ENCODE peak calls at places on chromosome 15, in five cellular contexts. I is right lobe of liver, U is tibial nerve, Q is heart left ventricle, E is A549. D is an unnamed sample.

GRCh38 chr15:66947471-66947870 is 117.9 kb upstream of the SMAD3 start:
- DNase-seq in I (no peak), U (no peak), Q (no peak), E (no peak), D (no peak)

GRCh38 chr15:29945943-29946591 is 123.8 kb upstream of the TJP1 start:
- DNase-seq in U (no peak), E (no peak), Q (no peak), I (no peak), D (no peak)

GRCh38 chr15:80982205-80982604 is 7.4 kb downstream of the MESD start:
- DNase-seq in I (no peak), E (no peak), Q (no peak), U (no peak), D (no peak)

GRCh38 chr15:84741151-84741550 is 7.2 kb upstream of the ZNF592 start:
- DNase-seq in I (no peak), U (no peak), Q (no peak), E (no peak), D (no peak)

GRCh38 chr15:70829366-70830166 is 24.4 kb downstream of the LARP6 start:
- DNase-seq in U (no peak), E (no peak), I (no peak), Q (no peak), D (peak; percentile 3)

GRCh38 chr15:80210612-80211554 is 41.1 kb downstream of the CTXND1 start:
- DNase-seq in I (peak; percentile 85), U (no peak), Q (no peak), E (no peak), D (no peak)

GRCh38 chr15:86624261-86625036 is 544.8 kb downstream of the AGBL1 start:
- DNase-seq in U (no peak), I (no peak), E (peak; percentile 97), Q (peak; percentile 88), D (peak; percentile 49)

GRCh38 chr15:91855241-91855640 is 1.7 kb downstream of the SLCO3A1 start:
- DNase-seq in Q (no peak), I (no peak), E (no peak), U (no peak), D (no peak)

GRCh38 chr15:101456079-101456791 is 33.3 kb downstream of the PCSK6 start:
- DNase-seq in E (no peak), Q (no peak), U (no peak), I (no peak), D (peak; percentile 17)

GRCh38 chr15:48719668-48720067 is 74.2 kb upstream of the FBN1 start:
- DNase-seq in U (no peak), Q (no peak), I (no peak), E (no peak), D (no peak)

GRCh38 chr15:29401644-29402043 is 132.0 kb upstream of the NSMCE3 start:
- DNase-seq in Q (no peak), I (no peak), E (no peak), U (no peak), D (no peak)

GRCh38 chr15:75229191-75230015 is 27.7 kb downstream of the C15orf39 start:
- DNase-seq in U (no peak), Q (no peak), I (no peak), E (no peak), D (no peak)

GRCh38 chr15:42348083-42348482 is 11.2 kb upstream of the CAPN3 start:
- DNase-seq in U (no peak), I (no peak), E (no peak), Q (no peak), D (no peak)

GRCh38 chr15:45540531-45540930 is 18.0 kb upstream of the SLC30A4 start:
- DNase-seq in I (no peak), Q (no peak), E (no peak), U (no peak), D (no peak)

GRCh38 chr15:67433495-67434099 is 87.3 kb upstream of the C15orf61 start:
- DNase-seq in Q (peak; percentile 31), I (no peak), U (peak; percentile 19), E (peak; percentile 82), D (peak; percentile 63)

GRCh38 chr15:75073197-75073596 is 49.8 kb downstream of the PPCDC start:
- DNase-seq in U (no peak), E (no peak), I (no peak), Q (no peak), D (no peak)

GRCh38 chr15:31298707-31299172 is 27.9 kb upstream of the KLF13 start:
- DNase-seq in I (peak; percentile 58), Q (peak; percentile 23), E (no peak), U (peak; percentile 10), D (peak; percentile 12)

GRCh38 chr15:36953346-36953745 is 147.0 kb downstream of the MEIS2 start:
- DNase-seq in Q (no peak), U (no peak), I (no peak), E (no peak), D (no peak)

GRCh38 chr15:79970921-79971434 is at the start of gene BCL2A1:
- DNase-seq in U (no peak), E (peak; percentile 58), Q (no peak), I (no peak), D (peak; percentile 28)

GRCh38 chr15:69490356-69491050 is 37.9 kb downstream of the RPLP1 start:
- DNase-seq in I (no peak), U (peak; percentile 41), Q (no peak), E (no peak), D (no peak)

GRCh38 chr15:50109086-50109987 is 9.7 kb downstream of the ATP8B4 start:
- DNase-seq in E (no peak), U (no peak), Q (no peak), I (no peak), D (peak; percentile 29)

GRCh38 chr15:44593042-44593736 is 56.2 kb downstream of the EIF3J start:
- DNase-seq in E (no peak), I (no peak), Q (no peak), U (no peak), D (no peak)

GRCh38 chr15:80568298-80568697 is 126.8 kb upstream of the ABHD17C start:
- DNase-seq in U (no peak), I (no peak), E (no peak), Q (no peak), D (no peak)

GRCh38 chr15:69973102-69973714 is 124.5 kb downstream of the TLE3 start:
- DNase-seq in E (peak; percentile 48), I (no peak), U (no peak), Q (no peak), D (no peak)

GRCh38 chr15:75104804-75105557 is 81.6 kb downstream of the PPCDC start:
- DNase-seq in I (no peak), E (peak; percentile 62), Q (no peak), U (no peak), D (no peak)

GRCh38 chr15:59172289-59172901 is 34.2 kb upstream of the LDHAL6B start:
- DNase-seq in Q (no peak), E (no peak), I (no peak), U (no peak), D (no peak)

GRCh38 chr15:77395013-77395774 is 24.7 kb downstream of the PEAK1 start:
- DNase-seq in E (no peak), I (no peak), U (no peak), Q (no peak), D (no peak)

GRCh38 chr15:74648051-74648622 is 32.5 kb downstream of the CLK3 start:
- DNase-seq in I (no peak), Q (no peak), E (no peak), U (no peak), D (no peak)

GRCh38 chr15:92801774-92802464 is 98.2 kb upstream of the CHD2 start:
- DNase-seq in I (no peak), Q (peak; percentile 78), E (no peak), U (peak; percentile 57), D (no peak)

GRCh38 chr15:72737723-72738122 is 45.8 kb downstream of the ADPGK start:
- DNase-seq in U (no peak), Q (no peak), I (no peak), E (no peak), D (no peak)
- TF ChIP-seq CTCF in U (no peak), Q (no peak), I (no peak), E (no peak), D (no peak)

DNA sequence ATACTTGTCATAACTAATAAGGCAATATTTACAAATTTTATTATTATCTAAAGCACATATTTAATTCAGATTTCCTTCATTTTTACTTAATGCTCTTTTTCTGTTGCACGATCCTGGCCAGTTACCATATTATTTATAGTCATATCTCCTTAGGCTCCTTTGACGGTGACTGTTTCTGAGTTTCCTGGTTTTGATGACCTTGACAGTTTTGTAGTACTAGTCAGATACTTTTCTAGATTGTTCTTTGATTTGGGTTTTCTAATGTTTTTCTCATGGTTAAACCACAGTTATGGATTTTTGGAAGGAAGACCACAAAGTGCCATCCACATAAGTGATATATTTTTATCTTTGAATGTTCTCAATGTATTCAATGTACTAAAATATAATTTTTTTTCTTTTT is 171.0 kb upstream of the NANOGP8 start:
- DNase-seq in I (no peak), E (no peak), Q (no peak), U (no peak), D (no peak)
- H3K4me3 ChIP-seq in I (no peak overlapping the region), E (no peak overlapping the region), Q (no peak overlapping the region), U (no peak overlapping the region), D (no peak overlapping the region)

GRCh38 chr15:90855139-90855538 is 13.2 kb upstream of the FURIN start:
- DNase-seq in I (no peak), Q (no peak), E (no peak), U (no peak), D (no peak)

GRCh38 chr15:90851114-90851513 is 17.3 kb upstream of the FURIN start:
- DNase-seq in I (no peak), E (no peak), Q (no peak), U (no peak), D (no peak)

GRCh38 chr15:90857337-90857736 is 11.1 kb upstream of the FURIN start:
- DNase-seq in I (no peak), Q (no peak), U (no peak), E (no peak), D (no peak)

GRCh38 chr15:90851945-90852344 is 16.4 kb upstream of the FURIN start:
- DNase-seq in I (no peak), Q (no peak), E (no peak), U (no peak), D (no peak)
- TF ChIP-seq POLR2A in I (no peak), Q (no peak), E (no peak), U (no peak), D (no peak)

GRCh38 chr15:93974804-93975481 is 256.4 kb upstream of the MCTP2 start:
- DNase-seq in I (no peak), U (no peak), E (peak; percentile 2), Q (no peak), D (peak; percentile 50)
- TF ChIP-seq CTCF in I (no peak), U (no peak), E (no peak), Q (peak; percentile 36), D (peak; percentile 21)

GRCh38 chr15:98799991-98800390 is 151.7 kb downstream of the IGF1R start:
- DNase-seq in E (no peak), U (no peak), Q (no peak), I (no peak), D (no peak)

GRCh38 chr15:98796685-98797084 is 148.3 kb downstream of the IGF1R start:
- DNase-seq in Q (no peak), U (no peak), E (no peak), I (no peak), D (no peak)

GRCh38 chr15:98799461-98799971 is 151.2 kb downstream of the IGF1R start:
- DNase-seq in Q (no peak), I (no peak), U (no peak), E (peak; percentile 57), D (no peak)

GRCh38 chr15:98800437-98801233 is 152.3 kb downstream of the IGF1R start:
- DNase-seq in U (no peak), Q (peak; percentile 36), I (no peak), E (peak; percentile 67), D (peak; percentile 64)

GRCh38 chr15:98798375-98798893 is 150.1 kb downstream of the IGF1R start:
- DNase-seq in U (no peak), Q (no peak), E (no peak), I (no peak), D (no peak)
- H3K4me3 ChIP-seq in U (no peak overlapping the region), Q (no peak overlapping the region), E (no peak overlapping the region), I (no peak overlapping the region), D (no peak overlapping the region)

D was measured in testis.